ENCODE peak calls at places on chromosomes 13 and 19, in nine cellular contexts. R, J, F, B, P, E, G, K and N are unnamed samples.

GRCh38 chr13:28741080-28741479 is 22.3 kb upstream of the SLC46A3 start:
- DNase-seq in B (no peak), G (no peak), F (no peak), K (no peak), P (no peak), R (no peak), E (no peak), J (peak; percentile 32), N (no peak)

GRCh38 chr13:107138468-107138867 is 570.5 kb upstream of the ARGLU1 start:
- DNase-seq in K (no peak), P (no peak), F (no peak), R (no peak), E (no peak), G (no peak), B (no peak), J (peak; percentile 1), N (no peak)

GRCh38 chr13:32940601-32941000 is 75.6 kb upstream of the KL start:
- DNase-seq in P (peak; percentile 30), R (no peak), F (peak; percentile 87), J (peak; percentile 41), K (no peak), E (no peak), G (no peak), B (no peak), N (no peak)

GRCh38 chr19:52398091-52398461 is 427 bp downstream of the ZNF528 start:
- DNase-seq in E (no peak), J (peak; percentile 9), G (no peak), K (peak; percentile 33), P (no peak), F (no peak), B (no peak), R (peak; percentile 3), N (no peak)

GRCh38 chr13:87669379-87669978 is 1.7 kb upstream of the SLITRK5 start:
- DNase-seq in E (no peak), B (no peak), K (peak; percentile 28), G (no peak), P (no peak), J (peak; percentile 31), R (no peak), F (no peak), N (no peak)

GRCh38 chr19:37251308-37252229 is 33.6 kb downstream of the ZNF383 start:
- DNase-seq in J (peak; percentile 98), P (peak; percentile 96), F (peak; percentile 94), R (peak; percentile 2), K (peak; percentile 98), G (peak; percentile 72), B (no peak), E (peak; percentile 75), N (no peak)

GRCh38 chr13:112510002-112510780 is 77.8 kb downstream of the TUBGCP3 start:
- DNase-seq in B (no peak), J (peak; percentile 70), P (peak; percentile 54), E (no peak), G (no peak), R (no peak), K (peak; percentile 43), F (no peak), N (no peak)

GRCh38 chr19:56079609-56080008 is 41.5 kb downstream of the ZNF787 start:
- DNase-seq in B (no peak), K (no peak), F (no peak), J (no peak), E (no peak), R (no peak), G (no peak), P (no peak), N (no peak)

GRCh38 chr13:109971745-109972090 is 185.3 kb upstream of the IRS2 start:
- DNase-seq in J (peak; percentile 5), K (no peak), G (no peak), R (no peak), F (no peak), P (no peak), B (no peak), E (no peak), N (no peak)

GRCh38 chr19:53504903-53505302 is 33.0 kb upstream of the ZNF331 start:
- DNase-seq in P (peak; percentile 63), B (no peak), K (no peak), E (no peak), G (no peak), F (no peak), R (no peak), J (peak; percentile 27), N (no peak)

GRCh38 chr13:40153516-40153915 is 498.1 kb downstream of the COG6 start:
- DNase-seq in F (no peak), K (no peak), B (no peak), E (no peak), G (no peak), R (no peak), P (no peak), J (no peak), N (no peak)

GRCh38 chr13:70523622-70524021 is 415.4 kb upstream of the KLHL1 start:
- DNase-seq in R (no peak), F (no peak), P (no peak), E (no peak), K (no peak), B (no peak), J (peak; percentile 13), G (no peak), N (no peak)

GRCh38 chr19:40960062-40960685 is 30.9 kb upstream of the CYP2B6 start:
- DNase-seq in G (no peak), P (no peak), R (no peak), E (no peak), J (no peak), B (no peak), F (no peak), K (no peak), N (no peak)

GRCh38 chr19:13153627-13154240 is 3.5 kb downstream of the IER2 start:
- DNase-seq in F (no peak), K (no peak), P (no peak), R (no peak), J (no peak), G (peak; percentile 79), B (no peak), E (no peak), N (no peak)
- TF ChIP-seq CTCF in F (no peak), K (no peak), P (no peak), R (peak; percentile 3), J (no peak), G (no peak), B (no peak), E (peak; percentile 3), N (peak; percentile 18)

DNA sequence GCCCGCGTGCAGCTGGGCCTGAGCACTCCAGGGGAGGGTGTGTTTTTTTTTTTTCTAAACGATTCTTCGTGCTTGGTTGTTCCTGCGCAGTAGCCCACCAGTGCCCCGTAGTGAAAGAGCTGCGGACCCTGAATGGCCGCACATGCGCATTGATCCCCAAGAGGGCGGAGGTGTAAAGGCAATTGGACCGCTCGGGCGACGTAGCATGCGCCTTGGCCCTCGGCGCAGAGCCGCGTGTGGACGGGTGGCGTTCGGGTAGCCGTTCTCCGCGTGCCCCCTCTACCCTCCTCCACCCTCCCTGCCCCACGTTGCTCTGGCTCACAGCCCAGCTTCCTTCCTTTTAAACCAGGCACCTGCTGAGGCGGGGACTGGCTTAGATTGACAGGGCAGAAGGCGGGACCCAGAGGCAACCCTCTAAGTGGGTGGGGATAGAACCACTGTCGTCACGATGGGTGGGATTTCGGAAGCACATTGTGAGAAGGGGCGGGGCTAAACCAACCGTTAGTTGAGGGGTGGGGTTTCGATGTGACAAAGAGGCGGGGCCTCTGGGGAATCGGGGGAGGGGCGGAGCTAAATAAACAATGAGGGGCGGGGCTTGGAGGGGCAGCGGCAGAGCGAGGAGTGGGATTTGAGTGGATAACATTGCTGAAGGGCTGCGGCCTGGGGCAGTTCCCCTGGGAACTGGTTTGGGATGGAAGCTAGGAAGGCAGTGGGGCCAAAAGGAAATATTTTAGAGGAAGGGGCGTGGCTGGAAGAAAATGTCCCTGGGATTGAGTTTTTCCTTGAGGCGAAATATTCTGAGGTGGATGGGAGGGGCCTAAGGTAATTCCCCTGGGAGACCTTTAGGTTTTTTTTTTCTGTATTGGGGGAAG is 543 bp upstream of the NUP62 start:
- DNase-seq in B (peak; percentile 93), P (peak; percentile 95), F (peak; percentile 96), R (peak; percentile 84), E (peak; percentile 93), K (peak; percentile 97), G (no peak), J (peak; percentile 97), N (peak; percentile 95)
- TF ChIP-seq CTCF in B (peak; percentile 39), P (no peak), F (no peak), R (no peak), E (no peak), K (no peak), G (peak; percentile 17), J (no peak), N (no peak)

GRCh38 chr19:46785980-46786235 is 2.5 kb downstream of the SLC1A5 start:
- DNase-seq in P (no peak), R (no peak), K (no peak), F (no peak), G (no peak), J (no peak), E (no peak), B (no peak), N (no peak)

GRCh38 chr19:46783670-46784069 is 4.7 kb downstream of the SLC1A5 start:
- DNase-seq in R (no peak), K (no peak), F (no peak), J (no peak), B (no peak), G (no peak), E (no peak), P (no peak), N (no peak)

GRCh38 chr19:46782355-46783019 is 5.9 kb downstream of the SLC1A5 start:
- DNase-seq in G (no peak), E (no peak), P (no peak), R (no peak), B (no peak), F (no peak), J (no peak), K (no peak), N (no peak)

GRCh38 chr19:46785054-46785979 is 3.1 kb downstream of the SLC1A5 start:
- DNase-seq in P (no peak), J (peak; percentile 16), K (no peak), G (no peak), F (no peak), E (no peak), R (no peak), B (no peak), N (no peak)

DNA sequence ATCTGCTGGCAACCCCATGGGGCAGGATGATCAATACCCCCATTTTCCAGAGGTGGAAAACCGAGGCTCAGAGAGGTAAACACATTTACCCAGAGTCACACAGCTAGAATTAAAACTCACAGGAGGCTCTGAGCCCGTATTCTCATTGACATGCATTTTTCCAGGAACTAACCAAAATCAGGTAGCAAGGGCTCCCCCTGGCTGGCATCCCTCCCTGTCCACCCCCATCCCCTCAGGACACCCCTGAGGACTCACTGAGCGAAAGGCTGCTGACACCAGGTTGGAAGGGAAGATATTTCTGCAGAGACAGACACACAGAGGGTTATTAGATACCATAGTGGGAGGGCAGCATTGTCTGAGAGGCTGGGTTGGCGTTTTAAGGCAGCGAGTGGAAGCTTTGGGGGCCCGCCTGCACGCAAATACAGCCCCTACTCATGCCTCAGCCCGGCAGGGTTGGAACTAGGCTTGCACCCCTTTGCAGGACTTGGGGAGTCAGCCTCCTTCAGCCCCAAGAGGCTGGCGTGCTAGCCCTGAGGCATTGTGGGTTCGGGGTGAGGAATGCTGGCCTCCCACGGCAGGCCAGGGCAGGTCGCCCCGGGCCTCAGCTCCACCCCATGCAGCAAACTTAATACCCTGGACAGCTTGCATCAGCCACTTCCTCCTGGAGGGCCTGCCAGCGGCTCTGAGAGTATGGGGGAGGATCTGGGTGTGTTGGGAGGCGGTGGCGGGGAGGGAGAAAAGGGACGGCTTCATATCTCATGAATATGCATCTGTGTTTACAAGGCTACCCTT is 3.9 kb downstream of the SLC1A5 start:
- DNase-seq in G (peak; percentile 66), J (peak; percentile 86), E (peak; percentile 97), F (peak; percentile 95), R (peak; percentile 18), K (peak; percentile 97), P (peak; percentile 82), B (peak; percentile 76), N (peak; percentile 78)
- TF ChIP-seq CTCF in G (no peak), J (peak; percentile 33), E (peak; percentile 47), F (no peak), R (peak; percentile 24), K (no peak), P (no peak), B (peak; percentile 44), N (peak; percentile 45)

GRCh38 chr13:92074658-92075057 is 676.2 kb downstream of the GPC5 start:
- DNase-seq in P (peak; percentile 39), E (no peak), K (peak; percentile 13), B (no peak), J (no peak), G (no peak), F (no peak), R (no peak), N (no peak)
- TF ChIP-seq CTCF in P (peak; percentile 22), E (peak; percentile 47), K (no peak), B (peak; percentile 70), J (no peak), G (no peak), F (peak; percentile 36), R (no peak), N (no peak)